ENCODE peak calls at places on chromosome 21, in eight cellular contexts. Y is activated CD4-positive, alpha-beta T cell treated with anti-CD3 and anti-CD28 coated beads for 4 hours; W is mesothelial cell of epicardium; F is retina; I is iPS-NIHi11; C is A172; V is activated CD8-positive, alpha-beta memory T cell treated with anti-CD3 and anti-CD28 coated beads, Interleukin-2, amount 10 ng/mL, durations not matched to agents 7 days and 5 days; A is GM23248. J is an unnamed sample.
A peak's percentile ranks its signal among the peaks of the same experiment; 100 is the strongest.

GRCh38 chr21:44532165-44532564 is 7.8 kb downstream of the KRTAP10-1 start:
- DNase-seq in Y (no peak), W (no peak), F (no peak), I (no peak), C (no peak), V (no peak), A (no peak), J (no peak)

GRCh38 chr21:43799301-43799840 is 10.0 kb downstream of the RRP1 start:
- DNase-seq in Y (no peak), W (no peak), F (no peak), I (peak; percentile 4), C (no peak), V (no peak), A (no peak), J (no peak)

GRCh38 chr21:39336457-39337008 is 12.4 kb downstream of the HMGN1 start:
- DNase-seq in Y (no peak), W (no peak), F (no peak), I (no peak), C (no peak), V (no peak), A (no peak), J (no peak)

GRCh38 chr21:36125513-36126121 is 9.3 kb upstream of the CBR3 start:
- DNase-seq in Y (peak; percentile 47), W (no peak), F (peak; percentile 56), I (peak; percentile 45), C (peak; percentile 66), V (peak; percentile 76), A (peak; percentile 70), J (no peak)

GRCh38 chr21:41874611-41875010 is 4.5 kb downstream of the PRDM15 start:
- DNase-seq in Y (no peak), W (no peak), F (no peak), I (no peak), C (no peak), V (no peak), A (no peak), J (no peak)

GRCh38 chr21:41703857-41704501 is 62.9 kb downstream of the RIPK4 start:
- DNase-seq in Y (no peak), W (no peak), F (no peak), I (no peak), C (no peak), V (no peak), A (no peak), J (peak; percentile 63)

GRCh38 chr21:17461014-17461413 is 51.8 kb upstream of the CXADR start:
- DNase-seq in Y (no peak), W (no peak), F (no peak), I (no peak), C (peak; percentile 57), V (no peak), A (peak; percentile 91), J (no peak)

GRCh38 chr21:26007911-26008579 is 162.5 kb downstream of the APP start:
- DNase-seq in Y (no peak), W (no peak), F (peak; percentile 9), I (no peak), C (no peak), V (no peak), A (peak; percentile 62), J (no peak)

GRCh38 chr21:37673801-37674575 is 242.3 kb downstream of the KCNJ6 start:
- DNase-seq in Y (no peak), W (no peak), F (no peak), I (no peak), C (no peak), V (no peak), A (no peak), J (peak; percentile 21)

GRCh38 chr21:29334717-29335428 is 36.2 kb downstream of the BACH1 start:
- DNase-seq in Y (no peak), W (no peak), F (no peak), I (no peak), C (peak; percentile 69), V (no peak), A (peak; percentile 79), J (no peak)

J was measured in T47D.